ENCODE peak calls at places on chromosomes 11 and 22, in seven cellular contexts. W is H1, F is HCT116, D is GM12878, U is HepG2, Y is K562, G is SK-N-SH. T is an unnamed sample.

GRCh38 chr11:49316180-49316579 is 107.8 kb upstream of the FOLH1 start:
- DNase-seq in W (no peak), D (no peak), G (no peak), F (no peak), U (no peak), Y (no peak), T (no peak)

GRCh38 chr22:49253656-49254055 is 574.0 kb downstream of the BRD1 start:
- DNase-seq in W (no peak), G (no peak), Y (no peak), F (no peak), D (no peak), U (no peak), T (no peak)

GRCh38 chr11:134438533-134438932 is 26.5 kb upstream of the B3GAT1 start:
- DNase-seq in W (no peak), Y (no peak), U (no peak), D (no peak), G (no peak), F (no peak), T (no peak)

GRCh38 chr11:134361241-134361640 is 29.5 kb downstream of the GLB1L2 start:
- DNase-seq in Y (no peak), D (no peak), W (no peak), G (no peak), F (no peak), U (no peak), T (no peak)

GRCh38 chr11:65793144-65793581 is 6.3 kb downstream of the OVOL1 start:
- DNase-seq in D (no peak), W (no peak), Y (no peak), F (no peak), G (peak; percentile 25), U (no peak), T (no peak)

GRCh38 chr11:8221917-8222316 is 41.8 kb downstream of the LMO1 start:
- DNase-seq in F (no peak), W (no peak), D (no peak), G (no peak), Y (no peak), U (no peak), T (no peak)

GRCh38 chr22:44859641-44860040 is 107.3 kb downstream of the ARHGAP8 start:
- DNase-seq in D (no peak), F (no peak), U (no peak), W (no peak), G (no peak), Y (no peak), T (no peak)

GRCh38 chr11:118673361-118674093 is 5.9 kb downstream of the TREH start:
- DNase-seq in Y (no peak), F (no peak), G (no peak), U (peak; percentile 97), W (no peak), D (no peak), T (no peak)

GRCh38 chr11:15541079-15541478 is 426.4 kb downstream of the INSC start:
- DNase-seq in F (no peak), Y (no peak), W (no peak), U (no peak), G (no peak), D (no peak), T (no peak)

GRCh38 chr11:57124460-57124859 is 57.3 kb upstream of the LRRC55 start:
- DNase-seq in W (no peak), Y (no peak), D (no peak), U (no peak), F (no peak), G (no peak), T (no peak)

GRCh38 chr11:57126766-57127400 is 54.9 kb upstream of the LRRC55 start:
- DNase-seq in W (no peak), G (no peak), Y (peak; percentile 88), F (no peak), D (no peak), U (no peak), T (no peak)

GRCh38 chr11:57124912-57125311 is 56.8 kb upstream of the LRRC55 start:
- DNase-seq in Y (no peak), D (no peak), W (no peak), U (no peak), G (no peak), F (no peak), T (no peak)

GRCh38 chr11:57123590-57123989 is 58.2 kb upstream of the LRRC55 start:
- DNase-seq in U (no peak), G (no peak), F (no peak), W (no peak), D (no peak), Y (no peak), T (no peak)

GRCh38 chr11:57121996-57122395 is 59.8 kb upstream of the LRRC55 start:
- DNase-seq in D (no peak), U (no peak), W (no peak), G (no peak), F (no peak), Y (peak; percentile 51), T (no peak)
- TF ChIP-seq JUND in D (no peak), U (no peak), W (no peak), G (no peak), F (no peak), Y (no peak), T (no peak)

GRCh38 chr22:33853200-33854097 is 66.8 kb downstream of the LARGE1 start:
- DNase-seq in Y (no peak), G (peak; percentile 64), D (peak; percentile 53), W (no peak), U (peak; percentile 19), F (no peak), T (peak; percentile 80)
- TF ChIP-seq JUND in Y (no peak), G (no peak), D (no peak), W (no peak), U (no peak), F (no peak), T (no peak)

GRCh38 chr22:19877626-19878339 is 23.1 kb upstream of the GNB1L start:
- DNase-seq in D (no peak), W (no peak), Y (no peak), U (no peak), G (no peak), F (no peak), T (no peak)

GRCh38 chr22:19879651-19879995 is 24.9 kb upstream of the GNB1L start:
- DNase-seq in Y (no peak), F (no peak), W (no peak), D (no peak), G (peak; percentile 30), U (no peak), T (no peak)

GRCh38 chr22:19879996-19880785 is 25.5 kb upstream of the GNB1L start:
- DNase-seq in Y (no peak), U (peak; percentile 12), G (peak; percentile 36), D (no peak), F (no peak), W (no peak), T (no peak)

GRCh38 chr22:19878461-19879247 is 24.0 kb upstream of the GNB1L start:
- DNase-seq in F (no peak), D (no peak), W (no peak), Y (no peak), U (no peak), G (peak; percentile 34), T (no peak)

GRCh38 chr22:19879248-19879575 is 24.5 kb upstream of the GNB1L start:
- DNase-seq in D (no peak), F (no peak), U (no peak), W (no peak), Y (no peak), G (peak; percentile 40), T (no peak)
- TF ChIP-seq JUND in D (no peak), F (no peak), U (no peak), W (no peak), Y (no peak), G (no peak), T (no peak)

GRCh38 chr22:24284747-24285203 is 14.1 kb downstream of the SPECC1L start:
- DNase-seq in Y (peak; percentile 62), W (no peak), D (no peak), F (peak; percentile 70), U (no peak), G (no peak), T (no peak)
- TF ChIP-seq JUND in Y (peak; percentile 93), W (peak; percentile 36), D (no peak), F (peak; percentile 66), U (no peak), G (peak; percentile 46), T (no peak)

GRCh38 chr11:92867913-92868619 is 101.4 kb upstream of the MTNR1B start:
- DNase-seq in U (no peak), D (no peak), G (no peak), F (no peak), W (no peak), Y (no peak), T (no peak)

GRCh38 chr11:92866679-92867282 is 102.7 kb upstream of the MTNR1B start:
- DNase-seq in U (no peak), D (no peak), Y (no peak), F (no peak), W (no peak), G (no peak), T (peak; percentile 16)

GRCh38 chr11:92865352-92865751 is 104.1 kb upstream of the MTNR1B start:
- DNase-seq in F (no peak), Y (no peak), D (no peak), W (no peak), U (no peak), G (no peak), T (no peak)

GRCh38 chr11:92870241-92870826 is 99.1 kb upstream of the MTNR1B start:
- DNase-seq in Y (no peak), W (no peak), D (no peak), U (no peak), G (no peak), F (no peak), T (no peak)

DNA sequence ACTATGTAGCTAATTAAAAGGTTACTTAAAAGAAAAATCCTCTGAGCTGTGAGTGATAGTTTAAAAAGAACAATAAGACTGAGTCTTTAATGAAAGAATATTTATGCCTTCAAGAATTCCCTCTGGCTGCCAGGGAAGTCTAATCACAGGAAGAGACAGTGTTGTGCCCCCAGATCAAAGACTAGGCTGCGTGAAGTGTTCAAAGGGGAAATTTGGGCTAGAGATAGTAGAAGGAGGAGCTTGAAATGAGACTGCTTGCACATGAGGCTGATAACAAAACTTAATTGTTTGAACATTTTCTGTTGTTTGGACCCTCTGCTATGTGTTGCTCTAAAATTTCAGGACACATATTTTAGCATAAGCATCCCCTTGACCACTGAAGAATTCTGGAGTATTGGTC is 99.7 kb upstream of the MTNR1B start:
- DNase-seq in G (no peak), U (peak; percentile 12), Y (no peak), D (no peak), W (no peak), F (no peak), T (no peak)
- TF ChIP-seq JUND in G (no peak), U (no peak), Y (no peak), D (no peak), W (no peak), F (no peak), T (no peak)